ENCODE peak calls at places on chromosomes 7 and 10, in four cellular contexts. X is WTC11, P is HepG2, M is Calu3. O is an unnamed sample.

GRCh38 chr7:1812693-1813393 is 142.8 kb downstream of the ELFN1 start:
- DNase-seq in P (no peak), X (peak; percentile 42), M (no peak), O (peak; percentile 79)

GRCh38 chr10:71933651-71934050 is 30.5 kb upstream of the CHST3 start:
- DNase-seq in P (no peak), X (no peak), M (no peak), O (no peak)

GRCh38 chr7:158350166-158350900 is 237.3 kb downstream of the PTPRN2 start:
- DNase-seq in M (no peak), X (no peak), P (no peak), O (no peak)

GRCh38 chr7:6015917-6016652 is 7.0 kb downstream of the AIMP2 start:
- DNase-seq in M (no peak), P (no peak), X (no peak), O (no peak)

GRCh38 chr7:66310620-66311019 is 105.5 kb downstream of the TPST1 start:
- DNase-seq in P (no peak), X (no peak), M (no peak), O (no peak)

GRCh38 chr10:73946253-73947145 is 35.6 kb downstream of the PLAU start:
- DNase-seq in M (no peak), X (no peak), P (no peak), O (no peak)

GRCh38 chr10:28669227-28670173 is 7.8 kb upstream of the BAMBI start:
- DNase-seq in X (no peak), M (no peak), P (no peak), O (no peak)

GRCh38 chr7:18467011-18467410 is 28.5 kb upstream of the HDAC9 start:
- DNase-seq in P (no peak), M (no peak), X (no peak), O (no peak)

GRCh38 chr10:103110407-103110806 is 82.7 kb downstream of the NT5C2 start:
- DNase-seq in P (no peak), M (no peak), X (no peak), O (no peak)

GRCh38 chr10:75261813-75262725 is 26.3 kb upstream of the COMTD1 start:
- DNase-seq in X (no peak), P (peak; percentile 24), M (no peak), O (no peak)

GRCh38 chr10:61097026-61097425 is 153.0 kb upstream of the RHOBTB1 start:
- DNase-seq in P (no peak), X (no peak), M (no peak), O (no peak)

GRCh38 chr10:88994034-88994433 is 3.4 kb downstream of the FAS start:
- DNase-seq in P (no peak), X (no peak), M (no peak), O (no peak)

GRCh38 chr10:126169899-126170298 is 218.4 kb downstream of the ADAM12 start:
- DNase-seq in M (no peak), P (no peak), X (no peak), O (no peak)

DNA sequence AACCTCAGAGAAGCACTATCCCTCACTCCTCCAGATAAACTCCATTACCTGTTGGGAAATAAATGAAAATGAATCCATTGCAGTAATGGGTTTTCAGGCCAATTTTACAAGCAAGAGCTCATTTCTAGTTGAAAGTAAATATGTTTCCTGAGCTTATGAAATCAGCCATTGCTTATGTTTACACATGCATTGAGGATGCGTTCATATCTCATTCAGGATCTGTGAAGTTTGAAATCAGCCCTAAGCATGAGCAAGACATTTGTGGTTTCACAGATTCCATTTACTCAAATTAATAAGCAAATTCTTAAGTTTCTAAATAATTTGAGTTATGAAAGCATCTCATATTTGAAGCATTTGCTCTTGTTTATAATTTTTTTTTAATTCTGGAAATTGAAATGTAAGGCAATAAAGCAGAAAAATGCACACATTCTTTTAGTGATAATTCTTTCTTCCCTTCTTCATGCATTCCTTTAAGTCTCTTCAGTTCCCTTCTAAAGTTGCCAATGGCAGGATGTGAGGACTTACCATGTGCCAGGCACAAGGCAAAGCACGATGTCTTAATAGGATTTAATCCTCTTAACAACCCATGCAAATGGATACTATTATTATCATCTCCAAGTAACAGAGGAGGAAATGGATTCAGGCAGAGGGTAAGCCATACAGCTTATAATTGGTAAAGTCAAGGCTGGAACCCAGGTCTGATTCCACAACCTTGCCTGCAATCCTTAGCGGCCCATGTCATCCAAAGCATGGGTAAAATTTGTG is 35.0 kb upstream of the CTTNBP2 start:
- DNase-seq in X (no peak), M (no peak), P (no peak), O (no peak)
- TF ChIP-seq CTCF in X (no peak), M (no peak), P (no peak), O (no peak)

GRCh38 chr7:157155959-157156358 is 17.2 kb downstream of the UBE3C start:
- DNase-seq in M (no peak), P (no peak), X (no peak), O (no peak)
- TF ChIP-seq CTCF in M (no peak), P (no peak), X (no peak), O (no peak)

DNA sequence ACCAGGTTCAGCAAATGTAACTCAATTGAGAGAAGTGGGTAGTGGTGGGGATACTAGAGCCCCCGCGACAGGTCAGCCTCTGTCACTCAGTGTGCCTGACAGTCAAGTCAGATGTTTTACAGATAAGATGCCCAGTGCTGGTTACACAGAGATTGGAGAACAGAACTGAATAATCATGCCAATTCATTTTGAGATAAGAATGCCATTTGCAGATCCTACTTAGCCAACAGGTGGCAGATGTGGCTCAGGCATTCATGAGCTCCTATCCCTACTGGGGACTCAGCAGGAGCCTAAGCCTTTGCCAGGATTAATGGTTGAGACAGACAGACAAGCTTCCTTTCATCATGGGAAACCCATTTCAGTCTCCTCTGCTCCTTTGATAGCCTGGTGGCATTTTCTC is 137.8 kb downstream of the MAPK8 start:
- DNase-seq in P (peak; percentile 14), M (no peak), X (no peak), O (no peak)
- TF ChIP-seq CTCF in P (peak; percentile 35), M (no peak), X (peak; percentile 17), O (no peak)

DNA sequence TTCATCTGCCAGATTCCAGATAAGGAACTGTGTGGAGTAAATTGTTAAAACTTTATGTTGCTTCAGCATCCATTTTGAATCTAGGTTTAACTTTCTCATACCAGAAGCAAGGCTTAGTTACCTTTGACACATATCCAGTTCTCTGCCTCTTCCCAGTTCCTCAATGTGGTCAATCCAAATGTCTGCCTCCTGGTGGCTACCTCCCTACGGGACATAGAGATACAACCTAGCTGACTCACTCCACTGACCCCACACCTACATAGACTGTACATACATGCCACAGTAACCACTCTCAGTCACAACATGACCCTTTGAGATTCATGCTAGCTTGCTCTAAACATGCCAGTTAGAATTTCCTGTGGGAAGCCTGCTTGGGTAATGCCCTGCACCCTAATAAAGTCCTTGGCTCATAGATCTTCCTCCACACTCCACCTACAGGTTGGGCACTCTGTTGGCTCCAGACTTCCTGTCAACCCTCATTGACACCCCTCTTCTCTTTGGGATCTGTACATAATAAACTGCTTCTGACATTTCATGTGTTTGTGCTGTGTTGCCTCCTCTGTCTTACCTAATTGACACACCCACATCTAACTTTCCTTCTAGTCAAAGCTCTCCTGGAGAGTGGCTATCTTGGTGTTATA is 278.1 kb downstream of the HTR7 start:
- DNase-seq in P (peak; percentile 21), M (peak; percentile 5), X (peak; percentile 38), O (no peak)
- TF ChIP-seq CTCF in P (peak; percentile 21), M (no peak), X (peak; percentile 14), O (no peak)

GRCh38 chr10:109852004-109852717 is 71.2 kb downstream of the XPNPEP1 start:
- DNase-seq in X (peak; percentile 86), M (peak; percentile 71), P (peak; percentile 50), O (peak; percentile 89)

GRCh38 chr10:109853922-109854321 is 69.4 kb downstream of the XPNPEP1 start:
- DNase-seq in M (no peak), X (no peak), P (no peak), O (no peak)

GRCh38 chr10:109851595-109851994 is 71.7 kb downstream of the XPNPEP1 start:
- DNase-seq in X (no peak), P (no peak), M (no peak), O (no peak)

GRCh38 chr10:109855746-109856145 is 67.6 kb downstream of the XPNPEP1 start:
- DNase-seq in X (no peak), M (no peak), P (no peak), O (no peak)

DNA sequence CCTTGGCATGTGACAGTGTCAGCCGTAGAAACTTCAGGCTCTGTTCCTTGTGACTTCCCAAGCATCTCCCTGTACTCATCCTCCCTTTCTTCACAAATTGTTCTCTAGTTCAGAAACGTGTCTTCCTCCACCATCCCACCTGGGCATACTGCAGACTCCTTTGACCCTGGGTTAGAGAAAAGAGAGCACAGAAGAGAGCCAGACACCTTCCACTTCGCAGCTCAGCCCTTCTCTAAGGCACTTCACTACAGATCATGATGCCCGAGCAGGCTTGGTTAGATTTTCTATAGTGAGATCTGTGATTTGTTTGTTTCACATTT is 70.6 kb downstream of the XPNPEP1 start:
- DNase-seq in M (no peak), X (no peak), P (no peak), O (no peak)
- TF ChIP-seq CTCF in M (no peak), X (no peak), P (no peak), O (peak; percentile 46)

GRCh38 chr10:100338434-100339036 is 8.5 kb upstream of the SCD start:
- DNase-seq in P (peak; percentile 60), M (peak; percentile 74), X (peak; percentile 82), O (peak; percentile 86)
- TF ChIP-seq CTCF in P (peak; percentile 91), M (peak; percentile 71), X (peak; percentile 66), O (peak; percentile 84)

GRCh38 chr10:86520871-86521619 is 547 bp downstream of the WAPL start:
- DNase-seq in P (peak; percentile 40), X (peak; percentile 47), M (peak; percentile 37), O (peak; percentile 59)

GRCh38 chr10:86522385-86522855 is 828 bp upstream of the WAPL start:
- DNase-seq in X (no peak), M (no peak), P (no peak), O (no peak)

GRCh38 chr10:86521620-86522384 is at the start of gene WAPL:
- DNase-seq in X (peak; percentile 95), P (peak; percentile 87), M (peak; percentile 93), O (peak; percentile 97)

GRCh38 chr10:86524225-86524982 is 2.8 kb upstream of the WAPL start:
- DNase-seq in X (no peak), P (no peak), M (no peak), O (no peak)

GRCh38 chr10:86523348-86523747 is 1.8 kb upstream of the WAPL start:
- DNase-seq in X (no peak), M (no peak), P (peak; percentile 21), O (no peak)
- TF ChIP-seq CTCF in X (no peak), M (no peak), P (peak; percentile 58), O (no peak)

O was measured in glutamatergic neuron.